ENCODE peak calls at places on chromosomes 6 and 20, in four cellular contexts. T is AG08396, I is activated T-cell treated with anti-CD3 and anti-CD28 coated beads for 1 hour, G is NCI-H774. U is an unnamed sample.

GRCh38 chr6:113854531-113855499 is 2.3 kb upstream of the MARCKS start:
- DNase-seq in I (no peak), G (peak; percentile 96), T (peak; percentile 80), U (no peak)

GRCh38 chr20:59010321-59010994 is 3.4 kb upstream of the CTSZ start:
- DNase-seq in T (no peak), G (no peak), I (no peak), U (no peak)

GRCh38 chr6:128456510-128457244 is 63.7 kb downstream of the PTPRK start:
- DNase-seq in T (no peak), G (no peak), I (no peak), U (no peak)

GRCh38 chr6:5865492-5866031 is 141.2 kb downstream of the NRN1 start:
- DNase-seq in I (no peak), T (no peak), G (no peak), U (no peak)

GRCh38 chr6:67501738-67502137 is 1133.3 kb upstream of the ADGRB3 start:
- DNase-seq in I (no peak), T (no peak), G (no peak), U (no peak)

GRCh38 chr6:43859213-43859612 is 89.2 kb downstream of the VEGFA start:
- DNase-seq in T (no peak), I (no peak), G (no peak), U (no peak)

GRCh38 chr20:43569282-43569681 is 10.5 kb downstream of the SGK2 start:
- DNase-seq in T (no peak), G (no peak), I (no peak), U (no peak)

GRCh38 chr20:35506872-35507638 is 22.4 kb downstream of the C20orf173 start:
- DNase-seq in T (no peak), G (no peak), I (no peak), U (no peak)

GRCh38 chr6:30681696-30682180 is 4.7 kb downstream of the PPP1R18 start:
- DNase-seq in G (no peak), T (no peak), I (no peak), U (no peak)

GRCh38 chr20:34744847-34745246 is 40.7 kb downstream of the TP53INP2 start:
- DNase-seq in I (no peak), G (no peak), T (no peak), U (no peak)

GRCh38 chr6:39208233-39208720 is 21.0 kb downstream of the KCNK5 start:
- DNase-seq in G (no peak), T (no peak), I (no peak), U (no peak)

GRCh38 chr20:1942486-1943266 is 47.5 kb downstream of the SIRPA start:
- DNase-seq in G (no peak), I (no peak), T (no peak), U (no peak)